ENCODE peak calls at places on chromosomes 6 and 20, in four cellular contexts. One of them, this sample, is unnamed.

GRCh38 chr20:63009988-63010769 is 3.4 kb upstream of the BHLHE23 start:
- DNase-seq in K562: peak; percentile 35
- DNase-seq in HEK293T: no peak
- DNase-seq in GM12878: peak; percentile 97
- DNase-seq in this sample: no peak

GRCh38 chr20:10645205-10645570 is 28.6 kb downstream of the JAG1 start:
- DNase-seq in K562: no peak
- DNase-seq in HEK293T: no peak
- DNase-seq in GM12878: no peak
- DNase-seq in this sample: no peak

GRCh38 chr6:5509106-5509505 is 247.8 kb downstream of the FARS2 start:
- DNase-seq in K562: no peak
- DNase-seq in HEK293T: no peak
- DNase-seq in GM12878: no peak
- DNase-seq in this sample: no peak

GRCh38 chr20:61737346-61737745 is 328.3 kb downstream of the TAF4 start:
- DNase-seq in K562: no peak
- DNase-seq in HEK293T: no peak
- DNase-seq in GM12878: no peak
- DNase-seq in this sample: no peak

GRCh38 chr6:107821591-107821990 is 2.5 kb downstream of the SCML4 start:
- DNase-seq in K562: no peak
- DNase-seq in HEK293T: no peak
- DNase-seq in GM12878: no peak
- DNase-seq in this sample: no peak

GRCh38 chr6:5112065-5112799 is 27.1 kb downstream of the PPP1R3G start:
- DNase-seq in K562: no peak
- DNase-seq in HEK293T: no peak
- DNase-seq in GM12878: no peak
- DNase-seq in this sample: no peak

GRCh38 chr6:196543-196942 is 95.7 kb upstream of the DUSP22 start:
- DNase-seq in K562: no peak
- DNase-seq in HEK293T: no peak
- DNase-seq in GM12878: no peak
- DNase-seq in this sample: no peak

GRCh38 chr20:44884907-44885391 is 556 bp upstream of the YWHAB start:
- DNase-seq in K562: no peak
- DNase-seq in HEK293T: no peak
- DNase-seq in GM12878: no peak
- DNase-seq in this sample: no peak

GRCh38 chr6:26445934-26446667 is 5.8 kb downstream of the BTN3A3 start:
- DNase-seq in K562: no peak
- DNase-seq in HEK293T: no peak
- DNase-seq in GM12878: peak; percentile 76
- DNase-seq in this sample: no peak

GRCh38 chr20:62356948-62357667 is 10.0 kb downstream of the LAMA5 start:
- DNase-seq in K562: peak; percentile 87
- DNase-seq in HEK293T: no peak
- DNase-seq in GM12878: no peak
- DNase-seq in this sample: no peak

GRCh38 chr6:7922596-7922995 is 12.0 kb upstream of the TXNDC5 start:
- DNase-seq in K562: no peak
- DNase-seq in HEK293T: no peak
- DNase-seq in GM12878: no peak
- DNase-seq in this sample: no peak

GRCh38 chr20:45070932-45071632 is 29.8 kb downstream of the KCNS1 start:
- DNase-seq in K562: peak; percentile 56
- DNase-seq in HEK293T: peak; percentile 38
- DNase-seq in GM12878: no peak
- DNase-seq in this sample: no peak

GRCh38 chr20:38049800-38050199 is 16.3 kb downstream of the RPRD1B start:
- DNase-seq in K562: no peak
- DNase-seq in HEK293T: no peak
- DNase-seq in GM12878: no peak
- DNase-seq in this sample: peak; percentile 62

GRCh38 chr6:3748208-3748701 is 3.3 kb downstream of the PXDC1 start:
- DNase-seq in K562: peak; percentile 80
- DNase-seq in HEK293T: peak; percentile 68
- DNase-seq in GM12878: no peak
- DNase-seq in this sample: peak; percentile 85

GRCh38 chr6:134447883-134448387 is 130.0 kb upstream of the SGK1 start:
- DNase-seq in K562: no peak
- DNase-seq in HEK293T: no peak
- DNase-seq in GM12878: no peak
- DNase-seq in this sample: no peak

GRCh38 chr20:31496761-31497295 is 17.4 kb upstream of the HM13 start:
- DNase-seq in K562: no peak
- DNase-seq in HEK293T: no peak
- DNase-seq in GM12878: no peak
- DNase-seq in this sample: no peak

GRCh38 chr6:166008441-166009369 is 158.9 kb downstream of the TBXT start:
- DNase-seq in K562: no peak
- DNase-seq in HEK293T: peak; percentile 50
- DNase-seq in GM12878: no peak
- DNase-seq in this sample: no peak

GRCh38 chr6:128394171-128394570 is 126.2 kb downstream of the PTPRK start:
- DNase-seq in K562: no peak
- DNase-seq in HEK293T: no peak
- DNase-seq in GM12878: no peak
- DNase-seq in this sample: no peak

GRCh38 chr6:148624025-148624424 is 122.8 kb upstream of the UST start:
- DNase-seq in K562: no peak
- DNase-seq in HEK293T: no peak
- DNase-seq in GM12878: no peak
- DNase-seq in this sample: no peak

GRCh38 chr6:83221886-83222479 is 28.8 kb downstream of the RWDD2A start:
- DNase-seq in K562: no peak
- DNase-seq in HEK293T: peak; percentile 9
- DNase-seq in GM12878: no peak
- DNase-seq in this sample: peak; percentile 34

GRCh38 chr6:6631526-6632276 is 43.2 kb downstream of the LY86 start:
- DNase-seq in K562: no peak
- DNase-seq in HEK293T: no peak
- DNase-seq in GM12878: no peak
- DNase-seq in this sample: no peak

GRCh38 chr6:90118581-90118980 is 178.1 kb downstream of the BACH2 start:
- DNase-seq in K562: no peak
- DNase-seq in HEK293T: no peak
- DNase-seq in GM12878: no peak
- DNase-seq in this sample: no peak

GRCh38 chr20:17541996-17542395 is 10.8 kb upstream of the BFSP1 start:
- DNase-seq in K562: no peak
- DNase-seq in HEK293T: no peak
- DNase-seq in GM12878: no peak
- DNase-seq in this sample: no peak

GRCh38 chr6:47076422-47077344 is 34.6 kb upstream of the ADGRF1 start:
- DNase-seq in K562: no peak
- DNase-seq in HEK293T: no peak
- DNase-seq in GM12878: no peak
- DNase-seq in this sample: peak; percentile 100

GRCh38 chr20:10716855-10717254 is 43.1 kb upstream of the JAG1 start:
- DNase-seq in K562: no peak
- DNase-seq in HEK293T: no peak
- DNase-seq in GM12878: no peak
- DNase-seq in this sample: peak; percentile 46

GRCh38 chr6:159679091-159680077 is 13.7 kb downstream of the SOD2 start:
- DNase-seq in K562: no peak
- DNase-seq in HEK293T: no peak
- DNase-seq in GM12878: no peak
- DNase-seq in this sample: no peak

GRCh38 chr20:24572140-24572539 is 102.7 kb downstream of the SYNDIG1 start:
- DNase-seq in K562: no peak
- DNase-seq in HEK293T: no peak
- DNase-seq in GM12878: no peak
- DNase-seq in this sample: no peak

GRCh38 chr20:58536289-58536688 is 21.1 kb upstream of the APCDD1L start:
- DNase-seq in K562: no peak
- DNase-seq in HEK293T: no peak
- DNase-seq in GM12878: no peak
- DNase-seq in this sample: no peak

GRCh38 chr6:40244684-40245083 is 310.4 kb upstream of the MOCS1 start:
- DNase-seq in K562: no peak
- DNase-seq in HEK293T: no peak
- DNase-seq in GM12878: no peak
- DNase-seq in this sample: no peak

GRCh38 chr6:30025197-30025596 is 35.9 kb upstream of the POLR1H start:
- DNase-seq in K562: no peak
- DNase-seq in HEK293T: no peak
- DNase-seq in GM12878: no peak
- DNase-seq in this sample: no peak

GRCh38 chr6:158408552-158409130 is 96.4 kb downstream of the TULP4 start:
- DNase-seq in K562: no peak
- DNase-seq in HEK293T: no peak
- DNase-seq in GM12878: no peak
- DNase-seq in this sample: no peak

GRCh38 chr20:37519508-37520416 is 1.3 kb upstream of the NNAT start:
- DNase-seq in K562: peak; percentile 46
- DNase-seq in HEK293T: peak; percentile 39
- DNase-seq in GM12878: no peak
- DNase-seq in this sample: peak; percentile 70

GRCh38 chr20:1397710-1398109 is 4.9 kb upstream of the FKBP1A start:
- DNase-seq in K562: no peak
- DNase-seq in HEK293T: no peak
- DNase-seq in GM12878: no peak
- DNase-seq in this sample: no peak

GRCh38 chr6:117354671-117355070 is 71.1 kb downstream of the ROS1 start:
- DNase-seq in K562: no peak
- DNase-seq in HEK293T: no peak
- DNase-seq in GM12878: no peak
- DNase-seq in this sample: no peak

GRCh38 chr6:117351521-117351920 is 74.2 kb downstream of the ROS1 start:
- DNase-seq in K562: no peak
- DNase-seq in HEK293T: no peak
- DNase-seq in GM12878: no peak
- DNase-seq in this sample: no peak

GRCh38 chr6:117352466-117353081 is 73.2 kb downstream of the ROS1 start:
- DNase-seq in K562: peak; percentile 9
- DNase-seq in HEK293T: peak; percentile 25
- DNase-seq in GM12878: no peak
- DNase-seq in this sample: peak; percentile 29
- TF ChIP-seq TARDBP in K562: no peak
- TF ChIP-seq TARDBP in HEK293T: no peak
- TF ChIP-seq TARDBP in GM12878: no peak
- TF ChIP-seq TARDBP in this sample: no peak

GRCh38 chr20:3694864-3695263 is 13.1 kb upstream of the ADAM33 start:
- DNase-seq in K562: no peak
- DNase-seq in HEK293T: no peak
- DNase-seq in GM12878: no peak
- DNase-seq in this sample: no peak
- TF ChIP-seq TARDBP in K562: no peak
- TF ChIP-seq TARDBP in HEK293T: no peak
- TF ChIP-seq TARDBP in GM12878: no peak
- TF ChIP-seq TARDBP in this sample: no peak

DNA sequence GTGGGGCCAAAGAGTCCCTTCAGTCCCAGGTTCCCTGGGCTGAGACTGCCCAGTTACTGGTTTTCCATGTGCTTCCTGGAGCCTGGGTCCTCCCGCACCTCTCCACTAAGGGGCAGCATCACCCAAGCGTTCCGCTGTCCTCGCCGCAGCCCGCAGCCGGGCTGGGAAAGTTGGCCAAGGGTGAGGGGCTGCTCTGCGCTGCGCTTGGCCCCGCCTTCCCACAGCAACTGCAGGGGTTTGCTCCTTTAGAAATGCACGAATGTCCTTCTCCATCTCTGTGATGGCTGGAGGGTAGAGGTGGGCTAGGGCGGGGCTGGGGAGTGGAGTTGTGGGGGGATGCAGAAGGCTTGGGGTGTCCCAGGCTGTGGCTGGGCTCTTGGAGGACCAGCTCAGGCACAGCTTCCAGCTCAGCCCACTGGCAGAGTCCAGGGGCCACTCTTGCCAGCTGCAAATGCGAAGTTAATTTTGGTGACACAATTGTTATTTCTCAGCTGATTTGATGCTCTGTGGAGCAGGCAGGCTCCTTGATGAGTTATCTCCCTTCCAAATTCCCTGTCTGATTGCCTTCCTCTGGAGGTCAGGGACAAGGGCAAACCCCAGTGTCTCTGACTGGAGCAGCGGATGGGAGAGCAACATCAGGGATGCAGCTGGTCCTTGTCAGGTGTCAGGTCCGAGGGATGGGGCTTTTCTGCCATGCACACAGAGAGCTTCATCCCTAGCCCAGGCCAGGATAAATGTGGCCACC is 63.2 kb downstream of the NOL4L start:
- DNase-seq in K562: peak; percentile 86
- DNase-seq in HEK293T: peak; percentile 88
- DNase-seq in GM12878: no peak
- DNase-seq in this sample: peak; percentile 72
- TF ChIP-seq TARDBP in K562: no peak
- TF ChIP-seq TARDBP in HEK293T: no peak
- TF ChIP-seq TARDBP in GM12878: no peak
- TF ChIP-seq TARDBP in this sample: no peak

DNA sequence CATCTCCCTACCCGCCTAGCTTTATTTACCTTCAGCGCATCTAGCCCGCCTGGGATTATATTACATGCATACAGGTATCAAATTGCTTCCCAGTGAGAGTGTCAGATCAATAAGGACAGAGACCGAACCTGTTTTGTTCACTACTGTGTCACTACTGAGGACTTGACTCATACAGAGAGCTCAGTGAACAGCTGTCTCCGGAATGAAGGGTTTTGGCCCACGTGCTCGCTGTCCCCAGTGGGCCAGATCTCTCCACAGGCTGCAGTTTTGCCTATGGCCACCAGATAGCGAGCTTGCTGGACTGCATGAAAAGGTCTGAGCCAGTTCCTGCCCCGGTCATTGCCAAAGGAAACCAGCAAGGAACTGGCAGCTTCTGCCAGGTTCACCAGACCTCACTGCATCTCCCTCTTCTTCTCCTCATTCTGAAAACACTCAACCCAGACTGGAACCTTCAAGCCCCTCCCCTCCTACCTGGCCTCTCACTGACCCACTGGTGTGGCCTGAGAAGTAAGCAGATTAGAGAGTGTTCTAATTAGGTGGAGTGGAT is 150.8 kb downstream of the ZMYND8 start:
- DNase-seq in K562: peak; percentile 74
- DNase-seq in HEK293T: peak; percentile 72
- DNase-seq in GM12878: peak; percentile 31
- DNase-seq in this sample: peak; percentile 78
- TF ChIP-seq TARDBP in K562: no peak
- TF ChIP-seq TARDBP in HEK293T: no peak
- TF ChIP-seq TARDBP in GM12878: no peak
- TF ChIP-seq TARDBP in this sample: no peak

DNA sequence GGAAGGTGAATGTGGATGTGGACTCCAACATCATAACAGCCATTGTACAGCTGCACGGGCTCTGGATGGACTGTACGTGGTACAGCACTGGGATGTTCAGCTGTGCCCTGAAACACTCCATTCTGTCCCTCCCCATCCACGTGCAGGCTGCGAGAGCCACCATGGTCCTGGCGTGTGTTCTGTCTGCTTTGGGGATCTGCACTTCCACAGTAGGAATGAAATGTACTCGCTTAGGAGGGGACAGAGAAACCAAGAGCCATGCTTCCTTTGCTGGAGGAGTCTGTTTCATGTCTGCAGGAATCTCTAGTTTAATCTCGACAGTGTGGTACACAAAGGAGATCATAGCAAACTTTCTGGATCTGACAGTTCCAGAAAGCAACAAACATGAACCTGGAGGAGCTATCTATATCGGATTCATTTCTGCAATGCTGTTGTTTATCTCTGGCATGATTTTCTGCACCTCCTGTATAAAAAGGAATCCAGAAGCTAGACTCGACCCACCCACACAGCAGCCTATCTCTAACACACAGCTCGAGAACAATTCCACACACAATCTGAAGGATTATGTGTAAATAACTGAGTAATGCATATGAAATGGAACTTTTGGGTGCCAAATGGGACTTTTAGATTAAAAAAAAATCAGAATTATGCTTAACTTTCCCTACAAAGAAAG is 12.1 kb downstream of the CLDN20 start:
- DNase-seq in K562: no peak
- DNase-seq in HEK293T: no peak
- DNase-seq in GM12878: no peak
- DNase-seq in this sample: no peak
- TF ChIP-seq TARDBP in K562: no peak
- TF ChIP-seq TARDBP in HEK293T: no peak
- TF ChIP-seq TARDBP in GM12878: no peak
- TF ChIP-seq TARDBP in this sample: no peak

This sample was measured in HepG2.